ENCODE peak calls at places on chromosomes 5 and 9, in eight cellular contexts. One of them, this sample, is unnamed.

GRCh38 chr5:52706775-52707174 is 80.9 kb upstream of the ITGA1 start:
- DNase-seq in H4: no peak
- DNase-seq in colonic mucosa: no peak
- DNase-seq in progenitor cell of endocrine pancreas: no peak
- DNase-seq in T47D: no peak
- DNase-seq in ovary: no peak
- DNase-seq in CD8-positive, alpha-beta memory T cell: no peak
- DNase-seq in ascending aorta: no peak
- DNase-seq in this sample: no peak

GRCh38 chr5:523658-524441 is 399 bp downstream of the SLC9A3 start:
- DNase-seq in H4: no peak
- DNase-seq in colonic mucosa: no peak
- DNase-seq in progenitor cell of endocrine pancreas: no peak
- DNase-seq in T47D: no peak
- DNase-seq in ovary: no peak
- DNase-seq in CD8-positive, alpha-beta memory T cell: no peak
- DNase-seq in ascending aorta: no peak
- DNase-seq in this sample: no peak

GRCh38 chr5:111739423-111739822 is 17.6 kb downstream of the NREP start:
- DNase-seq in H4: no peak
- DNase-seq in colonic mucosa: no peak
- DNase-seq in progenitor cell of endocrine pancreas: no peak
- DNase-seq in T47D: no peak
- DNase-seq in ovary: no peak
- DNase-seq in CD8-positive, alpha-beta memory T cell: no peak
- DNase-seq in ascending aorta: no peak
- DNase-seq in this sample: no peak

GRCh38 chr5:108753331-108753730 is 5.6 kb downstream of the FER start:
- DNase-seq in H4: peak; percentile 33
- DNase-seq in colonic mucosa: no peak
- DNase-seq in progenitor cell of endocrine pancreas: no peak
- DNase-seq in T47D: no peak
- DNase-seq in ovary: no peak
- DNase-seq in CD8-positive, alpha-beta memory T cell: no peak
- DNase-seq in ascending aorta: no peak
- DNase-seq in this sample: no peak

GRCh38 chr9:108205276-108205675 is 650.5 kb downstream of the ACTL7B start:
- DNase-seq in H4: no peak
- DNase-seq in colonic mucosa: no peak
- DNase-seq in progenitor cell of endocrine pancreas: no peak
- DNase-seq in T47D: no peak
- DNase-seq in ovary: no peak
- DNase-seq in CD8-positive, alpha-beta memory T cell: no peak
- DNase-seq in ascending aorta: no peak
- DNase-seq in this sample: no peak

GRCh38 chr5:1514027-1514818 is 9.5 kb downstream of the LPCAT1 start:
- DNase-seq in H4: no peak
- DNase-seq in colonic mucosa: no peak
- DNase-seq in progenitor cell of endocrine pancreas: peak; percentile 7
- DNase-seq in T47D: no peak
- DNase-seq in ovary: peak; percentile 21
- DNase-seq in CD8-positive, alpha-beta memory T cell: no peak
- DNase-seq in ascending aorta: peak; percentile 60
- DNase-seq in this sample: peak; percentile 18

GRCh38 chr5:156835905-156836304 is 14.2 kb upstream of the PPP1R2B start:
- DNase-seq in H4: no peak
- DNase-seq in colonic mucosa: no peak
- DNase-seq in progenitor cell of endocrine pancreas: no peak
- DNase-seq in T47D: no peak
- DNase-seq in ovary: no peak
- DNase-seq in CD8-positive, alpha-beta memory T cell: no peak
- DNase-seq in ascending aorta: no peak
- DNase-seq in this sample: no peak

GRCh38 chr9:133246507-133247390 is 28.3 kb downstream of the ABO start:
- DNase-seq in H4: no peak
- DNase-seq in colonic mucosa: no peak
- DNase-seq in progenitor cell of endocrine pancreas: no peak
- DNase-seq in T47D: no peak
- DNase-seq in ovary: no peak
- DNase-seq in CD8-positive, alpha-beta memory T cell: no peak
- DNase-seq in ascending aorta: no peak
- DNase-seq in this sample: no peak

GRCh38 chr5:84438456-84438855 is 53.8 kb upstream of the EDIL3 start:
- DNase-seq in H4: no peak
- DNase-seq in colonic mucosa: no peak
- DNase-seq in progenitor cell of endocrine pancreas: no peak
- DNase-seq in T47D: no peak
- DNase-seq in ovary: no peak
- DNase-seq in CD8-positive, alpha-beta memory T cell: no peak
- DNase-seq in ascending aorta: no peak
- DNase-seq in this sample: no peak

GRCh38 chr9:87278971-87279731 is 218.5 kb upstream of the DAPK1 start:
- DNase-seq in H4: no peak
- DNase-seq in colonic mucosa: no peak
- DNase-seq in progenitor cell of endocrine pancreas: no peak
- DNase-seq in T47D: no peak
- DNase-seq in ovary: no peak
- DNase-seq in CD8-positive, alpha-beta memory T cell: no peak
- DNase-seq in ascending aorta: no peak
- DNase-seq in this sample: no peak

This sample was measured in left cardiac atrium.